ENCODE peak calls at places on chromosome 5, in six cellular contexts. One of them, this sample, is unnamed.

GRCh38 chr5:158435161-158435616 is 576.2 kb upstream of the CLINT1 start:
- DNase-seq in tibial artery: no peak
- DNase-seq in OCI-LY7: peak; percentile 68
- DNase-seq in H9: no peak
- DNase-seq in lower leg skin: no peak
- DNase-seq in AG09319: no peak
- DNase-seq in this sample: no peak

GRCh38 chr5:158154226-158155005 is 295.5 kb upstream of the CLINT1 start:
- DNase-seq in AG09319: peak; percentile 81
- DNase-seq in lower leg skin: no peak
- DNase-seq in tibial artery: peak; percentile 73
- DNase-seq in OCI-LY7: no peak
- DNase-seq in H9: no peak
- DNase-seq in this sample: no peak

GRCh38 chr5:98069876-98070512 is 703.5 kb upstream of the RGMB start:
- DNase-seq in tibial artery: no peak
- DNase-seq in AG09319: no peak
- DNase-seq in H9: no peak
- DNase-seq in OCI-LY7: no peak
- DNase-seq in lower leg skin: no peak
- DNase-seq in this sample: no peak

GRCh38 chr5:98975223-98975622 is 46.4 kb upstream of the CHD1 start:
- DNase-seq in H9: no peak
- DNase-seq in OCI-LY7: no peak
- DNase-seq in AG09319: no peak
- DNase-seq in tibial artery: no peak
- DNase-seq in lower leg skin: no peak
- DNase-seq in this sample: no peak

GRCh38 chr5:99814311-99815063 is 720.7 kb upstream of the FAM174A start:
- DNase-seq in AG09319: no peak
- DNase-seq in lower leg skin: no peak
- DNase-seq in H9: no peak
- DNase-seq in OCI-LY7: no peak
- DNase-seq in tibial artery: no peak
- DNase-seq in this sample: no peak

GRCh38 chr5:174533771-174534221 is 190.6 kb upstream of the MSX2 start:
- DNase-seq in OCI-LY7: no peak
- DNase-seq in tibial artery: no peak
- DNase-seq in lower leg skin: no peak
- DNase-seq in H9: no peak
- DNase-seq in AG09319: peak; percentile 65
- DNase-seq in this sample: no peak

GRCh38 chr5:108655750-108656450 is 91.8 kb upstream of the FER start:
- DNase-seq in lower leg skin: no peak
- DNase-seq in tibial artery: no peak
- DNase-seq in AG09319: peak; percentile 23
- DNase-seq in H9: no peak
- DNase-seq in OCI-LY7: no peak
- DNase-seq in this sample: no peak

GRCh38 chr5:18314192-18314778 is 680.0 kb downstream of the TAF11L14 start:
- DNase-seq in OCI-LY7: peak; percentile 43
- DNase-seq in H9: no peak
- DNase-seq in AG09319: no peak
- DNase-seq in tibial artery: no peak
- DNase-seq in lower leg skin: no peak
- DNase-seq in this sample: peak; percentile 16

GRCh38 chr5:87966213-87966612 is 302.4 kb downstream of the TMEM161B start:
- DNase-seq in tibial artery: no peak
- DNase-seq in H9: no peak
- DNase-seq in OCI-LY7: no peak
- DNase-seq in lower leg skin: no peak
- DNase-seq in AG09319: no peak
- DNase-seq in this sample: no peak

GRCh38 chr5:147578228-147579024 is 68.6 kb upstream of the DPYSL3 start:
- DNase-seq in lower leg skin: no peak
- DNase-seq in tibial artery: no peak
- DNase-seq in AG09319: no peak
- DNase-seq in H9: no peak
- DNase-seq in OCI-LY7: peak; percentile 19
- DNase-seq in this sample: peak; percentile 9

GRCh38 chr5:62310426-62311105 is 4.6 kb downstream of the KIF2A start:
- DNase-seq in tibial artery: no peak
- DNase-seq in OCI-LY7: no peak
- DNase-seq in lower leg skin: no peak
- DNase-seq in AG09319: no peak
- DNase-seq in H9: no peak
- DNase-seq in this sample: no peak

GRCh38 chr5:73564644-73565165 is 734 bp downstream of the ANKRA2 start:
- DNase-seq in tibial artery: no peak
- DNase-seq in OCI-LY7: peak; percentile 5
- DNase-seq in lower leg skin: no peak
- DNase-seq in AG09319: no peak
- DNase-seq in H9: no peak
- DNase-seq in this sample: no peak

GRCh38 chr5:124193371-124193789 is 553.1 kb downstream of the ZNF608 start:
- DNase-seq in tibial artery: no peak
- DNase-seq in OCI-LY7: no peak
- DNase-seq in AG09319: peak; percentile 27
- DNase-seq in lower leg skin: no peak
- DNase-seq in H9: no peak
- DNase-seq in this sample: no peak

GRCh38 chr5:179400020-179400419 is 54.8 kb upstream of the ADAMTS2 start:
- DNase-seq in tibial artery: no peak
- DNase-seq in lower leg skin: peak; percentile 34
- DNase-seq in H9: peak; percentile 4
- DNase-seq in AG09319: no peak
- DNase-seq in OCI-LY7: no peak
- DNase-seq in this sample: no peak

GRCh38 chr5:134504629-134505300 is 20.7 kb upstream of the JADE2 start:
- DNase-seq in OCI-LY7: no peak
- DNase-seq in lower leg skin: peak; percentile 56
- DNase-seq in H9: no peak
- DNase-seq in tibial artery: peak; percentile 62
- DNase-seq in AG09319: no peak
- DNase-seq in this sample: no peak

GRCh38 chr5:90644132-90644531 is 85.5 kb downstream of the ADGRV1 start:
- DNase-seq in AG09319: no peak
- DNase-seq in OCI-LY7: no peak
- DNase-seq in H9: no peak
- DNase-seq in tibial artery: no peak
- DNase-seq in lower leg skin: no peak
- DNase-seq in this sample: no peak

GRCh38 chr5:101543780-101544179 is 640.7 kb upstream of the ST8SIA4 start:
- DNase-seq in tibial artery: no peak
- DNase-seq in H9: no peak
- DNase-seq in AG09319: no peak
- DNase-seq in lower leg skin: no peak
- DNase-seq in OCI-LY7: no peak
- DNase-seq in this sample: no peak

GRCh38 chr5:72064801-72065570 is 42.3 kb upstream of the MAP1B start:
- DNase-seq in OCI-LY7: no peak
- DNase-seq in H9: peak; percentile 47
- DNase-seq in lower leg skin: no peak
- DNase-seq in AG09319: no peak
- DNase-seq in tibial artery: no peak
- DNase-seq in this sample: no peak

GRCh38 chr5:173680660-173681242 is 64.3 kb upstream of the BOD1 start:
- DNase-seq in tibial artery: no peak
- DNase-seq in AG09319: no peak
- DNase-seq in H9: no peak
- DNase-seq in lower leg skin: no peak
- DNase-seq in OCI-LY7: peak; percentile 66
- DNase-seq in this sample: no peak

GRCh38 chr5:12526113-12526512 is 621.9 kb upstream of the CTNND2 start:
- DNase-seq in lower leg skin: no peak
- DNase-seq in OCI-LY7: no peak
- DNase-seq in tibial artery: no peak
- DNase-seq in H9: no peak
- DNase-seq in AG09319: no peak
- DNase-seq in this sample: no peak

GRCh38 chr5:140468188-140468587 is 66.6 kb downstream of the ANKHD1 start:
- DNase-seq in tibial artery: no peak
- DNase-seq in AG09319: no peak
- DNase-seq in lower leg skin: no peak
- DNase-seq in H9: no peak
- DNase-seq in OCI-LY7: no peak
- DNase-seq in this sample: no peak

GRCh38 chr5:15585826-15586591 is 86.0 kb downstream of the FBXL7 start:
- DNase-seq in H9: no peak
- DNase-seq in OCI-LY7: no peak
- DNase-seq in lower leg skin: no peak
- DNase-seq in tibial artery: no peak
- DNase-seq in AG09319: no peak
- DNase-seq in this sample: no peak

GRCh38 chr5:91541696-91542095 is 158.6 kb upstream of the ARRDC3 start:
- DNase-seq in OCI-LY7: no peak
- DNase-seq in tibial artery: no peak
- DNase-seq in H9: no peak
- DNase-seq in lower leg skin: no peak
- DNase-seq in AG09319: no peak
- DNase-seq in this sample: no peak

GRCh38 chr5:19886123-19886921 is 101.7 kb downstream of the CDH18 start:
- DNase-seq in H9: no peak
- DNase-seq in OCI-LY7: no peak
- DNase-seq in AG09319: peak; percentile 25
- DNase-seq in tibial artery: no peak
- DNase-seq in lower leg skin: no peak
- DNase-seq in this sample: no peak

GRCh38 chr5:145908206-145908945 is 28.0 kb upstream of the SH3RF2 start:
- DNase-seq in OCI-LY7: no peak
- DNase-seq in H9: no peak
- DNase-seq in lower leg skin: no peak
- DNase-seq in tibial artery: no peak
- DNase-seq in AG09319: no peak
- DNase-seq in this sample: no peak
- TF ChIP-seq CTCF in OCI-LY7: no peak
- TF ChIP-seq CTCF in H9: peak; percentile 61
- TF ChIP-seq CTCF in lower leg skin: no peak
- TF ChIP-seq CTCF in tibial artery: peak; percentile 20
- TF ChIP-seq CTCF in AG09319: peak; percentile 10
- TF ChIP-seq CTCF in this sample: no peak

DNA sequence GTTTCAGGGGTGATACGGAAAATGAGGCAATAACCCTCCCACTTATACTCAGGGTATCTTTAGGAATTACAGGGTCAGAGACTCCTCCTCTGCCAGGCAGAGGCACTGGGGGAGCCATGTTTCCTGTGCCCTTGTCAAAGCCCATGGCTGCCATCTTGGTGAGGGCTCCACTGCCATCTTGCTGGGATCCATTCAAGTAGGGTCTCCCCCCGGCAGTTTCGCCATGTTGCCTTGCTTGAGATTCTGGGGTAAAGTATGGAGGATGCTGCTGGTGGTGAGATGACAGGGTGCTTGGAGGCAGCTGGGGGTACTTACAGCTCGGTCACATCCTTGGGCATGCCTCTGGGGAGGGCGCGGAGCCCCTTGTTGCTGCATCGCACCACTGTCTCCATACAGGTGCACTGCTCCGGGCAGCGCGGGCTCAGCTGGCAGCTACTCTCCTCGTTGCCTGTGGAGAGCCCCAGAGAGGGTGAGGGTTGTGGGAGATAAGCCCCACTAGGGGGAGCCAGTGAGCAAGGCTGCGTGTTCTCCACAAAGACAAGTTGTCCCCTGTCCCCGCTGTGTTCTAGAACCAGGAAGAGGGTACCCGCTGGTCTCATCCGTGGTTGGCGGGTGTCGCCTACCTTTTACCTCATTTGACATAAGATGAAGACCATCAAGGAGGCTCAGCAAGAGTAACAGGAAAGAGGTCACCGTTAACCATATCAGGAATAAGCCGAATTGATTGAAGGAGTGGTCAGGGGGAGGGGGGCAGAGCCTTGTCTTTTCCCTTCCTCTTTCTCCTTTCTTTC is 169.0 kb upstream of the PANK3 start:
- DNase-seq in OCI-LY7: peak; percentile 52
- DNase-seq in H9: peak; percentile 90
- DNase-seq in AG09319: no peak
- DNase-seq in tibial artery: peak; percentile 71
- DNase-seq in lower leg skin: peak; percentile 85
- DNase-seq in this sample: peak; percentile 72
- TF ChIP-seq CTCF in OCI-LY7: peak; percentile 82
- TF ChIP-seq CTCF in H9: peak; percentile 94
- TF ChIP-seq CTCF in AG09319: peak; percentile 46
- TF ChIP-seq CTCF in tibial artery: peak; percentile 53
- TF ChIP-seq CTCF in lower leg skin: no peak
- TF ChIP-seq CTCF in this sample: peak; percentile 88

DNA sequence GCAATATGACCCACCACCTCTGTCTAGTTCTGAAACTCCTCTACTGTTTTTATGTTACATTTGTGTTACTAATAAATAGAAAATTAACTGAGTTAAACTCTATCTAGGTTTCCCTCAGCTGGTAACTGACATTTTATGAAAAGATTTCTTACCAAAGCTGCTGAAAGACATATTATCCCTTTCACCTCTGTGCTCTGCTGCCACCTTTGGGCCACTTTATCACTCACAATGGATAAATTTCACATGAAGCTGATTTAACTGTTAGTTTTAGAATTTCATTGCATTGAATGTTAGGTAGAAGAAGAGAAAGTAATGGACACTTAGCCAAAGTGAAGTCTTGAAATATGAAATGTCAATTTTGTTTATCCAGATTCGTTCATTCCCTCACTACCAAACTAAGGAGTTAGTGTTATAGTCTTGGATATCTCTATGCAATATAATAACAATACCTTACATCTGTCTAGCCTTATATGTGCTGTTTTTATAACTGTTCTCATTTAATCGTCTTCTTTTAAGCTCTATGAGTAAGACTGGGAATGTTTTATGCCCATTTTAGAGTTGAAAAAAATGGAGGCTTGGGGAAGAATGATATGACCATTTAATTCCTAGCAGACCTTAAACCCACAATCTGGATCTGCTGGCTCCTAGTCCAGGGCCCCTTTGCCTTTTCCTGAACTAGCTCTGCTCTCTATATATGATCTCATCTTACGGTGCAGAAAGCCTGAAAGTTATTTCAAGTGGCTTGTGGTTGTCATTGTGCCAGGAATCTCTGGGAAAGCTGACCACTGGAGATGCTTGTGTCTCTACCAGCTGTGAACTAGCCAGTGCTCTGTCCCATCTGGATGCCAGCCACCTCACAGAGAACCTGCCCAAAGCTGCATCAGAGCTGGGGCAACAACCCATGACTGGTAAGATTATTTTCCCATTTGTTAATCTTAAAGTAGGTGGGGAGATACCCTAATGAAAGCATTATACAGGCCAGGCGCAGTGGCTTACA is 97.1 kb downstream of the GOLPH3 start:
- DNase-seq in AG09319: no peak
- DNase-seq in OCI-LY7: peak; percentile 68
- DNase-seq in lower leg skin: no peak
- DNase-seq in H9: no peak
- DNase-seq in tibial artery: no peak
- DNase-seq in this sample: peak; percentile 27
- TF ChIP-seq CTCF in AG09319: peak; percentile 74
- TF ChIP-seq CTCF in OCI-LY7: peak; percentile 99
- TF ChIP-seq CTCF in lower leg skin: no peak
- TF ChIP-seq CTCF in H9: peak; percentile 86
- TF ChIP-seq CTCF in tibial artery: peak; percentile 84
- TF ChIP-seq CTCF in this sample: peak; percentile 76

DNA sequence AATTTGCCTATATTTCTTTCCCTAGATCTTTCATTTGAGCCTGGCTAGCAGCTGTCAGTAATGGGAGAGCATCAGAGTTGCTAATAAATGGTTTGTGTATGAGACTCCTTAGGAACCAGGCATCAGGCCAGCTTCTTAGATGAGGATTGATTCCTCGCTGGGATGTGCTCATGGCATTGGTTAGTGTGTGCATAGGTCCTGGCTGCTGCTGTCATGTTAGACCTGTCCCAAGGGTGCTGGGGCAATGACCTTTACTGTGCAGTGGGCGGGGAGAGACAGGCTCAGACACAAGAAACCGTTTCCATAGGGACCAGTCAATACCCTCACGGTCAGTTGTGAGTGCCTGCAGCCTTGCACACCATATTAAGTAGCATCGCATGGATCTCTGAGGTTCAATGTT is 112.3 kb upstream of the NR3C1 start:
- DNase-seq in AG09319: peak; percentile 54
- DNase-seq in lower leg skin: no peak
- DNase-seq in H9: no peak
- DNase-seq in OCI-LY7: no peak
- DNase-seq in tibial artery: no peak
- DNase-seq in this sample: no peak
- TF ChIP-seq CTCF in AG09319: no peak
- TF ChIP-seq CTCF in lower leg skin: no peak
- TF ChIP-seq CTCF in H9: no peak
- TF ChIP-seq CTCF in OCI-LY7: no peak
- TF ChIP-seq CTCF in tibial artery: no peak
- TF ChIP-seq CTCF in this sample: no peak

This sample was measured in nephron progenitor cell.